ENCODE peak calls at places on chromosomes 6 and 20, in nine cellular contexts. Y, Z, N, I, R, O, C, F and D are unnamed samples.
A peak's percentile ranks its signal among the peaks of the same experiment; 100 is the strongest.

GRCh38 chr6:130906736-130907381 is 79.7 kb downstream of the SMLR1 start:
- DNase-seq in Z (no peak), I (peak; percentile 73), R (peak; percentile 73), C (no peak), F (no peak), Y (no peak), N (no peak), O (no peak), D (no peak)

GRCh38 chr6:43758617-43759050 is 11.4 kb upstream of the VEGFA start:
- DNase-seq in R (no peak), Y (peak; percentile 71), F (no peak), N (peak; percentile 49), C (no peak), O (no peak), I (no peak), Z (peak; percentile 25), D (peak; percentile 48)

GRCh38 chr6:166545156-166545555 is 41.3 kb downstream of the RAMACL start:
- DNase-seq in I (no peak), O (no peak), C (no peak), Y (no peak), F (no peak), N (no peak), Z (no peak), R (no peak), D (no peak)

GRCh38 chr6:146544783-146545182 is 1.1 kb downstream of the RAB32 start:
- DNase-seq in R (no peak), O (no peak), F (no peak), C (no peak), Z (no peak), I (no peak), Y (no peak), N (no peak), D (no peak)

GRCh38 chr6:67882436-67883311 is 752.4 kb upstream of the ADGRB3 start:
- DNase-seq in C (no peak), R (no peak), F (no peak), N (no peak), O (no peak), I (no peak), Y (no peak), Z (no peak), D (no peak)

GRCh38 chr20:42179768-42180167 is 561.6 kb upstream of the CHD6 start:
- DNase-seq in F (no peak), R (no peak), N (no peak), Z (no peak), Y (no peak), O (no peak), C (no peak), I (no peak), D (no peak)

GRCh38 chr6:46511320-46511719 is 20.1 kb upstream of the RCAN2 start:
- DNase-seq in R (no peak), Z (no peak), Y (no peak), N (no peak), F (no peak), I (no peak), C (no peak), O (no peak), D (no peak)

GRCh38 chr20:61812121-61812520 is 253.6 kb downstream of the TAF4 start:
- DNase-seq in I (no peak), C (no peak), F (no peak), Y (no peak), O (no peak), N (peak; percentile 16), Z (no peak), R (no peak), D (no peak)

GRCh38 chr20:43680976-43681375 is 14.1 kb downstream of the MYBL2 start:
- DNase-seq in R (no peak), C (no peak), Z (no peak), N (no peak), Y (no peak), F (no peak), O (no peak), I (no peak), D (no peak)

GRCh38 chr20:31845300-31845863 is at the start of gene FOXS1:
- DNase-seq in O (no peak), N (peak; percentile 88), Y (no peak), Z (no peak), I (peak; percentile 36), C (no peak), R (no peak), F (no peak), D (no peak)

GRCh38 chr6:101779051-101779844 is 385.7 kb downstream of the GRIK2 start:
- DNase-seq in C (no peak), R (peak; percentile 69), O (no peak), F (no peak), N (no peak), Y (no peak), I (no peak), Z (no peak), D (no peak)

GRCh38 chr6:81656231-81656630 is 96.2 kb downstream of the TENT5A start:
- DNase-seq in Z (no peak), O (no peak), Y (no peak), I (no peak), R (no peak), N (no peak), F (no peak), C (no peak), D (no peak)

GRCh38 chr20:20375862-20376261 is 8.0 kb downstream of the INSM1 start:
- DNase-seq in O (no peak), C (peak; percentile 97), N (no peak), F (no peak), I (no peak), Z (peak; percentile 87), Y (no peak), R (no peak), D (peak; percentile 66)

GRCh38 chr6:30826961-30827342 is 57.4 kb upstream of the DDR1 start:
- DNase-seq in N (no peak), I (no peak), F (no peak), Z (no peak), O (no peak), C (no peak), Y (no peak), R (peak; percentile 77), D (no peak)

GRCh38 chr20:5024103-5024502 is 22.8 kb upstream of the SLC23A2 start:
- DNase-seq in O (no peak), N (no peak), Z (no peak), Y (no peak), R (no peak), F (no peak), C (no peak), I (no peak), D (no peak)

GRCh38 chr6:121660277-121660676 is 224.8 kb downstream of the GJA1 start:
- DNase-seq in C (no peak), I (no peak), O (no peak), Z (no peak), R (no peak), F (no peak), Y (no peak), N (no peak), D (no peak)

GRCh38 chr6:28747083-28747630 is 176.6 kb downstream of the TRIM27 start:
- DNase-seq in I (no peak), R (no peak), C (no peak), N (no peak), F (no peak), O (no peak), Y (no peak), Z (no peak), D (no peak)

GRCh38 chr6:1402868-1403267 is 13.5 kb downstream of the FOXF2 start:
- DNase-seq in O (no peak), N (no peak), Z (no peak), F (no peak), Y (no peak), R (no peak), C (no peak), I (no peak), D (no peak)

GRCh38 chr6:79928478-79928998 is 18.8 kb downstream of the ELOVL4 start:
- DNase-seq in Z (no peak), Y (no peak), F (no peak), N (no peak), C (no peak), R (no peak), O (no peak), I (no peak), D (no peak)

GRCh38 chr6:47536816-47537401 is 59.3 kb downstream of the CD2AP start:
- DNase-seq in Y (no peak), R (no peak), I (no peak), Z (no peak), N (no peak), F (no peak), O (no peak), C (no peak), D (no peak)

GRCh38 chr6:143241110-143241509 is 180.4 kb downstream of the AIG1 start:
- DNase-seq in Z (no peak), F (no peak), I (peak; percentile 35), N (no peak), C (no peak), O (no peak), Y (no peak), R (no peak), D (no peak)

GRCh38 chr6:130362128-130362527 is 3.7 kb upstream of the TMEM200A start:
- DNase-seq in R (peak; percentile 16), Y (no peak), I (no peak), F (no peak), O (no peak), N (no peak), C (no peak), Z (no peak), D (no peak)

GRCh38 chr6:43184268-43184985 is 2.4 kb downstream of the CUL9 start:
- DNase-seq in N (no peak), Y (no peak), I (no peak), F (no peak), Z (no peak), R (no peak), C (no peak), O (no peak), D (no peak)

GRCh38 chr6:40312213-40313015 is 274.8 kb downstream of the LRFN2 start:
- DNase-seq in Z (no peak), Y (no peak), R (no peak), C (no peak), I (no peak), N (no peak), O (no peak), F (no peak), D (no peak)

GRCh38 chr6:115717472-115717871 is 343.2 kb downstream of the FRK start:
- DNase-seq in R (no peak), I (no peak), F (no peak), Z (no peak), O (no peak), C (no peak), Y (no peak), N (no peak), D (no peak)

GRCh38 chr20:1423625-1424106 is 30.8 kb upstream of the FKBP1A start:
- DNase-seq in I (peak; percentile 80), Z (peak; percentile 66), R (no peak), N (no peak), C (no peak), F (no peak), Y (peak; percentile 36), O (no peak), D (peak; percentile 92)